ENCODE peak calls at places on chromosomes 5 and 9, in five cellular contexts. H, X, U, N and L are unnamed samples.

GRCh38 chr5:179821298-179822058 is 773 bp downstream of the SQSTM1 start:
- DNase-seq in H (peak; percentile 97), N (peak; percentile 97), U (peak; percentile 99), X (peak; percentile 81), L (peak; percentile 98)

GRCh38 chr9:96618209-96619108 is 1.2 kb downstream of the CDC14B start:
- DNase-seq in U (peak; percentile 52), H (peak; percentile 46), N (no peak), X (no peak), L (peak; percentile 91)

GRCh38 chr9:100098241-100098886 is 436 bp downstream of the ERP44 start:
- DNase-seq in U (peak; percentile 71), X (peak; percentile 65), H (peak; percentile 79), N (peak; percentile 28), L (no peak)

GRCh38 chr9:20513126-20513913 is 109.0 kb downstream of the MLLT3 start:
- DNase-seq in U (no peak), H (no peak), N (no peak), X (no peak), L (no peak)

GRCh38 chr5:151106073-151106472 is 25.2 kb upstream of the TNIP1 start:
- DNase-seq in H (no peak), U (no peak), N (no peak), X (no peak), L (no peak)

GRCh38 chr5:142295084-142295758 is 29.6 kb downstream of the SPRY4 start:
- DNase-seq in N (no peak), X (no peak), U (no peak), H (no peak), L (no peak)

GRCh38 chr9:89153187-89153586 is 25.4 kb downstream of the SHC3 start:
- DNase-seq in X (no peak), U (no peak), N (no peak), H (no peak), L (no peak)

GRCh38 chr5:124263680-124264491 is 482.6 kb downstream of the ZNF608 start:
- DNase-seq in X (no peak), N (no peak), U (no peak), H (no peak), L (no peak)

GRCh38 chr5:4802044-4802443 is 338.1 kb upstream of the ADAMTS16 start:
- DNase-seq in N (no peak), U (no peak), X (no peak), H (no peak), L (no peak)

GRCh38 chr5:86971034-86971511 is 296.6 kb upstream of the RASA1 start:
- DNase-seq in N (no peak), H (no peak), U (no peak), X (peak; percentile 18), L (no peak)

GRCh38 chr9:88533951-88534455 is 975 bp upstream of the NXNL2 start:
- DNase-seq in U (peak; percentile 41), N (no peak), X (no peak), H (peak; percentile 17), L (no peak)

GRCh38 chr5:135075621-135076585 is 41.9 kb upstream of the PITX1 start:
- DNase-seq in U (no peak), X (no peak), H (no peak), N (no peak), L (no peak)

GRCh38 chr9:87569008-87569908 is 71.6 kb downstream of the DAPK1 start:
- DNase-seq in N (no peak), H (no peak), U (peak; percentile 29), X (no peak), L (no peak)

GRCh38 chr5:134132372-134133212 is 18.1 kb downstream of the TCF7 start:
- DNase-seq in H (no peak), U (peak; percentile 8), X (no peak), N (no peak), L (no peak)

GRCh38 chr9:105541838-105542237 is 16.1 kb upstream of the FKTN start:
- DNase-seq in X (no peak), U (no peak), N (no peak), H (no peak), L (no peak)

GRCh38 chr9:124605258-124605657 is 98.1 kb upstream of the NR5A1 start:
- DNase-seq in H (no peak), U (no peak), N (no peak), X (no peak), L (no peak)

GRCh38 chr9:114836769-114837168 is 30.9 kb upstream of the TNFSF15 start:
- DNase-seq in U (no peak), H (no peak), N (no peak), X (no peak), L (peak; percentile 2)

GRCh38 chr5:120083851-120084615 is 380.1 kb upstream of the PRR16 start:
- DNase-seq in H (no peak), X (no peak), U (no peak), N (no peak), L (no peak)

GRCh38 chr9:70362952-70363351 is 51.5 kb downstream of the KLF9 start:
- DNase-seq in N (no peak), U (no peak), X (no peak), H (no peak), L (no peak)

GRCh38 chr9:5402217-5402616 is 35.5 kb downstream of the PLGRKT start:
- DNase-seq in U (no peak), H (no peak), N (no peak), X (no peak), L (no peak)

GRCh38 chr5:13003457-13003856 is 941.0 kb downstream of the DNAH5 start:
- DNase-seq in U (no peak), N (no peak), X (no peak), H (no peak), L (no peak)

GRCh38 chr5:72747826-72748225 is 68.6 kb upstream of the TNPO1 start:
- DNase-seq in U (no peak), N (no peak), H (no peak), X (no peak), L (no peak)

GRCh38 chr9:121299467-121300282 is 31.7 kb downstream of the GSN start:
- DNase-seq in X (no peak), N (peak; percentile 67), H (peak; percentile 70), U (peak; percentile 53), L (no peak)

GRCh38 chr9:85617271-85617670 is 124.5 kb downstream of the AGTPBP1 start:
- DNase-seq in X (no peak), U (no peak), H (no peak), N (no peak), L (no peak)

GRCh38 chr9:136617746-136618577 is 44.8 kb upstream of the EGFL7 start:
- DNase-seq in X (no peak), N (no peak), H (peak; percentile 62), U (no peak), L (no peak)

GRCh38 chr9:129746092-129746760 is 6.6 kb downstream of the PTGES start:
- DNase-seq in U (no peak), X (no peak), H (no peak), N (no peak), L (no peak)

GRCh38 chr5:52987711-52988329 is 1.3 kb upstream of the ITGA2 start:
- DNase-seq in N (no peak), H (no peak), U (no peak), X (peak; percentile 93), L (no peak)

GRCh38 chr5:9714187-9714586 is 84.0 kb upstream of the TAS2R1 start:
- DNase-seq in H (no peak), U (no peak), N (no peak), X (no peak), L (peak; percentile 37)

GRCh38 chr5:147504001-147504400 is 5.9 kb downstream of the DPYSL3 start:
- DNase-seq in H (no peak), X (no peak), N (no peak), U (no peak), L (no peak)

GRCh38 chr5:115875447-115875846 is 33.7 kb downstream of the AP3S1 start:
- DNase-seq in U (no peak), N (no peak), H (no peak), X (no peak), L (no peak)

DNA sequence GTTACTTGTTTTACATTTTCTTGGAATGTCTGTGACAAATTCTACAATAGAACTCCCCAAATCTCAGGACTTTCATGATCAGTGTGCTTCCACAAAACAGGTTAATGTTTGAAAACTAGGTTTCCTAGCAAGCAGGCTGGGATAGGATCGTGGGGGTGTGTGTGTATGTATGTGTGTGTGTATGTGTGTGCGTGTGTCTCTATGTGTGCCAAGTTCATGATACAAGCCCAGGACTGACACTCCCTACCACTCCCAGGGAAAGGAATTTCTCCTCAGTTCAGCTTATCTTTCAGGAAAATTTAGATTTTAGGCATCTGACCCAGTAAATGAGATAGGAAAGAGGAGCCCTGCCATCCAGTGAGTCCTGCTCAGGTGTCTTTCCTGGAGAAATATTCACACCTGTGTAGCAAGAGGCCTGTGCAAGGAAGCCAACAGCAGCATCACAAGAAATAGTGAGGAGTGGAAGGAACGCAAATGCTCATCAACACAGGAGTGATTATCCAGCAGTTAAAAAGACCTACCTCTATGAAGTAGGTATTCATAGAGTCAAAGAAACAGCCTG is 13.8 kb upstream of the ABLIM3 start:
- DNase-seq in N (no peak), H (no peak), U (no peak), X (no peak), L (no peak)
- H3K4me1 ChIP-seq in N (peaks cover 16% of the 10 kb centered on the region), H (no peaks in the 10 kb centered on the region), U (peaks cover 10% of the 10 kb centered on the region), X (peaks cover 26% of the 10 kb centered on the region), L (no peaks in the 10 kb centered on the region)

GRCh38 chr5:78377056-78377717 is 16.8 kb downstream of the SCAMP1 start:
- DNase-seq in U (peak; percentile 55), N (peak; percentile 27), H (no peak), X (no peak), L (no peak)
- TF ChIP-seq POLR2A in U (no peak), N (no peak), H (no peak), X (no peak), L (no peak)

GRCh38 chr5:173742432-173742816 is 126.0 kb upstream of the BOD1 start:
- DNase-seq in N (no peak), X (no peak), U (no peak), H (no peak), L (no peak)
- H3K27ac ChIP-seq in N (no peak overlapping the region), X (no peak overlapping the region), U (no peak overlapping the region), H (no peak overlapping the region), L (no peak overlapping the region)

GRCh38 chr5:1418238-1418920 is 26.9 kb downstream of the SLC6A3 start:
- DNase-seq in H (no peak), X (no peak), N (no peak), U (peak; percentile 1), L (no peak)

GRCh38 chr5:1417586-1418225 is 27.5 kb downstream of the SLC6A3 start:
- DNase-seq in U (peak; percentile 7), N (no peak), X (no peak), H (no peak), L (no peak)

GRCh38 chr5:1418921-1419280 is 26.3 kb downstream of the SLC6A3 start:
- DNase-seq in U (no peak), N (no peak), H (no peak), X (no peak), L (no peak)

GRCh38 chr5:1420211-1421195 is 24.7 kb downstream of the SLC6A3 start:
- DNase-seq in U (peak; percentile 4), H (no peak), X (no peak), N (no peak), L (no peak)

DNA sequence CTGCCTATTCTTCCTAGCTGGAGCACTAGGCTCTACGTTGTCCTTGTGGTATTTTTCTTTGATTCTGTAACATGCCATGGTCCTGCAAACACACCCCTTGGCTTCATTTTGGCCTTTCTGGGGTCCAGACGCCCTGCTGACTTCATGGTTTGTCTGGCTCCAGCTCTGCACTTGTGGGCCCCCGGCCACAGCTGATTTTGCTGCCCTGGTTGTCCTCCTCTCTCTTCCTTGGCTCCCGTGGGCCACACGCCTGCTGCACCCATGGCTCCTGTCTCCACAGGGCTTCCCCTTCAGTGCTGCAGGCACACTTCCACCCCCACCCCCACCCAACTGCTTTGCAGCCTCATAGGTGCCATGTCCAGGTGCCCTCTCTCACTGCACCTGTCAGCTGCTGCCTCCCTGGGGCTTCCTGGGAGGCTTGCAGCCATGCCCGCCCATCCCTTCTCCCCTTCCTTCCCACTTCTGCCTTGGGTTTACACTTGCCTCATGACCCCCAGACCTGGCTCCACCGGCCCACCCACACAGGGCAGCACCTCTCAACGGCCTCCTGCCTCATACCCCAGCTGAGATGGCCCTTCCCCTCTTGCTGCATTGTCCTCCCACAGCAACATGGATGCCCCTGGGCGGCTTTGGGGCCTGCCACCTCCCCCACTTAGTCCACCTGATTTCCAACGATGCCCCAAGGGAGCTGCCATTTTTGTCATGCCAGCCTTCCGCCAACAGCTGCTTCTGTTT is 25.6 kb downstream of the SLC6A3 start:
- DNase-seq in X (no peak), N (no peak), H (no peak), U (peak; percentile 3), L (no peak)
- H3K4me1 ChIP-seq in X (no peaks in the 10 kb centered on the region), N (no peaks in the 10 kb centered on the region), H (no peaks in the 10 kb centered on the region), U (no peaks in the 10 kb centered on the region), L (no peaks in the 10 kb centered on the region)